ENCODE peak calls at places on chromosomes 13 and 19, in six cellular contexts. V, U, G, Z, B and W are unnamed samples. For H3K4me1, the result is how much of the 10 kb centered on the place peaks cover.

GRCh38 chr19:40751065-40751923 is at the start of gene SNRPA:
- DNase-seq in U (peak), V (peak), Z (peak), B (peak), G (peak), W (peak)

GRCh38 chr13:101514695-101515275 is 62.3 kb downstream of the ITGBL1 start:
- DNase-seq in U (no peak), Z (no peak), G (no peak), B (no peak), V (peak), W (peak)

GRCh38 chr13:24348385-24348784 is 39.0 kb downstream of the C1QTNF9 start:
- DNase-seq in Z (no peak), B (no peak), V (no peak), U (no peak), G (no peak), W (no peak)

GRCh38 chr13:113968463-113969310 is 5.2 kb downstream of the C13orf46 start:
- DNase-seq in V (no peak), B (no peak), U (no peak), G (no peak), Z (no peak), W (no peak)

GRCh38 chr19:49132974-49133609 is 13.7 kb downstream of the PPFIA3 start:
- DNase-seq in Z (no peak), B (no peak), V (peak), U (peak), G (peak), W (no peak)

GRCh38 chr13:46637213-46637612 is 84.2 kb downstream of the LRCH1 start:
- DNase-seq in Z (no peak), G (no peak), V (no peak), B (no peak), U (no peak), W (no peak)

GRCh38 chr19:34260771-34261173 is 6.4 kb downstream of the GARRE1 start:
- DNase-seq in G (no peak), U (no peak), V (no peak), B (no peak), Z (no peak), W (no peak)

GRCh38 chr13:83184819-83185218 is 697.5 kb downstream of the SLITRK1 start:
- DNase-seq in V (no peak), B (no peak), G (no peak), U (no peak), Z (no peak), W (no peak)

GRCh38 chr13:41216160-41216559 is 21.8 kb upstream of the KBTBD7 start:
- DNase-seq in Z (no peak), B (no peak), G (no peak), U (no peak), V (no peak), W (no peak)

GRCh38 chr13:29993196-29993595 is 142.8 kb upstream of the UBL3 start:
- DNase-seq in Z (no peak), G (no peak), V (no peak), U (no peak), B (no peak), W (no peak)

GRCh38 chr13:32840113-32840512 is 176.1 kb upstream of the KL start:
- DNase-seq in B (no peak), U (no peak), V (no peak), Z (no peak), G (no peak), W (no peak)

GRCh38 chr19:8811315-8812172 is 20.6 kb downstream of the ZNF558 start:
- DNase-seq in Z (no peak), U (no peak), B (no peak), G (no peak), V (no peak), W (no peak)

GRCh38 chr13:113915012-113915763 is 51.3 kb upstream of the GAS6 start:
- DNase-seq in U (no peak), G (peak), Z (no peak), V (no peak), B (peak), W (no peak)

GRCh38 chr19:54107876-54108490 is 5.3 kb downstream of the NDUFA3 start:
- DNase-seq in U (no peak), G (no peak), Z (no peak), B (no peak), V (no peak), W (no peak)

GRCh38 chr19:55208880-55209429 is 346 bp downstream of the PTPRH start:
- DNase-seq in U (no peak), B (no peak), G (no peak), Z (no peak), V (no peak), W (no peak)

GRCh38 chr19:55212447-55212846 is 3.1 kb upstream of the PTPRH start:
- DNase-seq in G (peak), Z (peak), B (no peak), U (no peak), V (no peak), W (no peak)

GRCh38 chr19:55210120-55210493 is 806 bp upstream of the PTPRH start:
- DNase-seq in B (no peak), G (no peak), Z (no peak), U (no peak), V (no peak), W (peak)

GRCh38 chr19:55209430-55210119 is at the start of gene PTPRH:
- DNase-seq in U (no peak), B (no peak), Z (no peak), G (peak), V (no peak), W (no peak)

DNA sequence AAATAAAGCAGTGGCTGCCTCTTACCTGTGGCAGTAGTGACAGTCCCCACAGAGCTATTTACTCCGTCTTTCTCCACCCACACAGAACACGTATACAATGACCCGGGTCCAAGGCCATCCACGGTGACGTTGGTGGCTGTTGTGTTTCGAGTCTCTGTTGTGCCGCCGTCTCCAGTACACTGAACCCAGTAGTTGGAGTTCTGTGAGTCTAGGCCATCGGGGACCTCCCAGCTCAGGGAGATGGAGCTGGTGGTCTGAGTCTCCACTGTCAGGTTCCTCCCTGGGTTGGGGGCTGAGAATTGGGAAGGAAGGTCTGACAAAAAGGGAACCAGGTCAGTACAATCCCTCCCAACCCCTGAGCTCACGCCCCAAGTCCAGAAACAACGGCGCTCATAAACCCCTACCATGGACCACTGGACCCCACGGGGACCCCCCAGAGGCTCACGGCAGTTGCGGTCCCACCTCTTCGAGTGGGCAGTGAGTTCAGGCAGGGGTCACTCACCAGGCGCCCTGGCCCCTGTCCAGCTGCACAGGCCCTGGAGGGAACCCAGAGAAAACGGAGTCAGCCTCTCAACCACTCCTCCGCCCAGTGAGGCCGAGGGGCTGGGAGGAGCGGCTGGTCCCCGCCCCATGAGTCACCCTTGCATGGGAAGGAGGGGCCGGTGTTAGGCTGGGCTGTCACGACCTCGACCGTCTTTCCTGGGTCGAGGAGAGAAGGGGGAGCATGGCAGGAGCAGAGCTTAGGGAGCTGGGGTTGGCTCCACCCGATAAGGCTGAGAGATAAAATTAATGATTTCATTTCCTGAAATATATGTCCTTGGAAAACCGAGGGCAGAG is 2.4 kb downstream of the PTPRH start:
- DNase-seq in Z (peak), G (peak), V (peak), B (peak), U (peak), W (peak)
- TF ChIP-seq POLR2A in Z (no peak), G (peak), V (no peak), B (no peak), U (no peak), W (peak)

DNA sequence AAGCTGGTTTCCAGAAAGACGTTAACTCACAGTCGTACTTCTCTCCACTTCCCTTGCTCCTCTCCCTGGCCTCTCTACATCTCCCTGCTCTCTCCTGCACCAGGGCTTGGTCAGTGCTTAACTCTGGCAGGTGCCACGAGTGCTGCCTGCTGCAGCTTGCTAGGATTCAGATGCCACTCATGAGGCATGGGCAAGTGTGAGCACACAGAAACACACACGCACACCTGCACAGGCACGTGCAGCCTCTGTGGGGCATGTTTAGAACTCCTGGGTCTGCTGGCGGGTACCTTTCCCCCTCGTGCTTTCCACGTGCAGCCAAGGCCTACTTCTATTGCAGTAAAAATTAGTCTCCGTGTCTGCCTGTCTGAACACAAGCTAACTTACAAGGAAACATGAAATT is 31.8 kb downstream of the SOX1 start:
- DNase-seq in U (no peak), Z (no peak), B (no peak), V (no peak), G (no peak), W (no peak)
- H3K4me1 ChIP-seq in U (under half), Z (under half), B (under half), V (under half), G (under half), W (under half)

GRCh38 chr13:90839061-90839460 is 508.4 kb upstream of the MIR17HG start:
- DNase-seq in G (no peak), V (no peak), U (no peak), B (no peak), Z (no peak), W (no peak)
- TF ChIP-seq POLR2A in G (no peak), V (no peak), U (no peak), B (no peak), Z (no peak), W (no peak)

DNA sequence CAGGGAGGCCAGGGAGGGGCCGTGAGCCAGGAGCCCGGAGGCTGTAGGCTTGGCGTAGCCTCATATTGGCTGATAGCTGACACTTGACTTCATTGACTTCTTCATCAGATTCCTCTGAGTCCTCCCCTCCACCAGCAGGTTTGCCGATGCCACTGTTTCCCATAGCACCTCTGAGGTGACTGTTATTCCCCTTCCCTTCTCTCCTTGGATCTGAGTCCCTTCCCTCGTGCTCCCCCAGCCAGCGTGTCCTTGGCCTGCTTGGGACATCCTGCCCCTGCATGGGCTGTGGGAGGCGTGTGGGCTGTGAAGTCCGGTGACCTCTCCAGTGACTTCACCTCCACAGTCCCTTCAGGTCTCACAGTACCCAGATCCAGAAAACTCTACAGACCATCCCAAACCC is 8.8 kb downstream of the PPP1R37 start:
- DNase-seq in Z (no peak), B (no peak), V (no peak), G (no peak), U (no peak), W (no peak)
- H3K4me1 ChIP-seq in Z (under half), B (under half), V (half or more), G (half or more), U (under half), W (half or more)

DNA sequence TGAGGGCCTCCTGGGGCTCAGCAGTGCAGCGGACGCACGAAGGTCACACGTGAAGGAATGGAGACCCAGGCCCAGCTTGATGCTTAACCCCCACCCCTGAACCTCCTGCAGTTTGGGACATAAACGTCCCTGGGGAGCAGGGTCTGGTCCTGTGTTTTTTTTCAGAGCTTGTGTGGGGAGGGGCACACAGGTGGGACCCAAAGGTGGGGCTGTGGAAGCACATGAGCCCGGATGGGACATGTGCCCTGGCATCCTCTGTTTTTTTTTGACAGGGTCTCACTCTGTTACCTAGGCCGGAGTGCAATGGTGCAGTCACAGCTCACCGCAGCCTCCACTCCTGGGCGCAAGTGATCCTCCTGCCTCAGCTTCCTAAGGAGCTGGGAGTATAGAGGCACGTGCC is 20.5 kb downstream of the UBXN6 start:
- DNase-seq in B (no peak), U (no peak), Z (no peak), G (no peak), V (no peak), W (no peak)
- TF ChIP-seq POLR2A in B (no peak), U (no peak), Z (no peak), G (no peak), V (no peak), W (no peak)

GRCh38 chr19:42253245-42254082 is 1.5 kb downstream of the ERF start:
- DNase-seq in Z (peak), B (peak), G (peak), U (peak), V (peak), W (peak)
- H3K4me1 ChIP-seq in Z (half or more), B (under half), G (under half), U (under half), V (half or more), W (half or more)

GRCh38 chr19:18587561-18587960 is 1.0 kb upstream of the REX1BD start:
- DNase-seq in Z (no peak), G (no peak), U (no peak), B (no peak), V (no peak), W (no peak)

GRCh38 chr19:18590273-18591272 is 2.0 kb downstream of the REX1BD start:
- DNase-seq in B (peak), U (no peak), V (no peak), Z (no peak), G (no peak), W (peak)

GRCh38 chr19:18589380-18590272 is 1.0 kb downstream of the REX1BD start:
- DNase-seq in G (peak), V (peak), U (peak), B (peak), Z (peak), W (peak)

GRCh38 chr19:18587962-18588610 is 512 bp upstream of the REX1BD start:
- DNase-seq in Z (no peak), G (no peak), B (no peak), U (no peak), V (no peak), W (no peak)

DNA sequence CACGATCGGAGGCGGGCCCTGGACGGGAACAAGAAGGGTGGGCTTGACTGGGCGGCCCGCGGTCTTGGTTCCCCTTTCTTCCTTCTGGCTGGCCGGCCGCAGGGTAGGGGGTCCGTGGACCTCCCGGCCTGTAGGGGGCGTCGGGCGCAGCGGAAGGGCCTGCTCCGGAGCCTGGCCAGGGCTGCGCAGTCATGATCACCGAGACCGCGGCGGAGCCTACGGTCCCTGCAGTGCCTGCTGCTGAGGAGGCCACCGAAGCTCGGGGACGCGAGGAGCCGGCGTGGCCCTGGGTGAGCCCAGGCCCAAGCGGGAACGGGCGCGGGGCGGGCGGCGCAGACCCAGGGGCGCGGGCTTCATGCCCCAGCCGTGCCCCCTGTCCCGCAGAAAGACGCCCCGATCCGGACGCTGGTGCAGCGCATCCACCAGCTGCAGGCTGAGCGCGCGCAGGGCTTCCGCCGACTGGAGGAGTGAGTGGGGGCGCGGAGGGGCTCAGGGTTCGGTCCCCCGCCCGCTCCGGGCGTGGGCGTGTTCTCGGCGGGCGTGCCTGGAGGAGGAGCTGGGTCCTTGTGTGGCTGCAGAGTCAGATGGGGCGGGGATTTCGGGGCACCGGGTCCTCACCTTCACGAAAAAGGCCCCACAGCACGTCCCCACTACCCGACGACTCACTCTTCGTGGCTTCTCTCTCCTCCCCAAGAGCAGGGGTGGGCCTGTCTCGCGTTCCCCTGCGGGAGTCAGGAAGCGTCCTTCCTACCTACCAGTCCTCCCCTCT is at the start of gene REX1BD:
- DNase-seq in V (peak), Z (peak), G (peak), U (peak), B (peak), W (peak)
- TF ChIP-seq POLR2A in V (no peak), Z (no peak), G (peak), U (peak), B (no peak), W (peak)